ENCODE peak calls at places on chromosomes 7 and 10, in six cellular contexts. Q is neuronal stem cell, Z is IMR-90, C is trophoblast cell, N is H9, E is H1. W is an unnamed sample.

GRCh38 chr7:74269757-74270277 is 15.6 kb upstream of the RFC2 start:
- DNase-seq in Q (peak; percentile 61), Z (peak; percentile 74), C (peak; percentile 40), N (peak; percentile 90), E (peak; percentile 86), W (peak; percentile 78)

GRCh38 chr7:148909560-148909959 is 25.5 kb upstream of the EZH2 start:
- DNase-seq in Q (no peak), Z (no peak), C (peak; percentile 2), N (no peak), E (no peak), W (no peak)

GRCh38 chr10:28663576-28664368 is 13.5 kb upstream of the BAMBI start:
- DNase-seq in Q (peak; percentile 67), Z (peak; percentile 87), C (peak; percentile 76), N (peak; percentile 77), E (peak; percentile 73), W (peak; percentile 89)

GRCh38 chr10:6071181-6072175 is 9.3 kb upstream of the IL2RA start:
- DNase-seq in Q (no peak), Z (no peak), C (no peak), N (no peak), E (no peak), W (no peak)

GRCh38 chr10:11229893-11230292 is 212.2 kb downstream of the CELF2 start:
- DNase-seq in Q (no peak), Z (no peak), C (no peak), N (no peak), E (no peak), W (no peak)

GRCh38 chr10:77497748-77498147 is 139.9 kb downstream of the KCNMA1 start:
- DNase-seq in Q (no peak), Z (no peak), C (no peak), N (no peak), E (no peak), W (no peak)

GRCh38 chr7:723541-723940 is 3.0 kb upstream of the DNAAF5 start:
- DNase-seq in Q (no peak), Z (no peak), C (no peak), N (no peak), E (no peak), W (no peak)

GRCh38 chr10:78231930-78232329 is 198.3 kb downstream of the RPS24 start:
- DNase-seq in Q (no peak), Z (no peak), C (peak; percentile 13), N (peak; percentile 34), E (no peak), W (peak; percentile 22)

GRCh38 chr10:4546500-4546899 is 279.5 kb upstream of the AKR1E2 start:
- DNase-seq in Q (no peak), Z (peak; percentile 79), C (no peak), N (no peak), E (no peak), W (peak; percentile 56)

GRCh38 chr7:157527686-157528085 is 190.9 kb downstream of the DNAJB6 start:
- DNase-seq in Q (no peak), Z (no peak), C (no peak), N (peak; percentile 22), E (peak; percentile 39), W (no peak)

GRCh38 chr7:30413864-30414263 is 64.7 kb downstream of the NOD1 start:
- DNase-seq in Q (no peak), Z (no peak), C (no peak), N (no peak), E (peak; percentile 44), W (no peak)

GRCh38 chr7:19984231-19984632 is 210.8 kb upstream of the TMEM196 start:
- DNase-seq in Q (no peak), Z (no peak), C (no peak), N (peak; percentile 41), E (peak; percentile 63), W (no peak)

GRCh38 chr10:88995156-88995876 is 4.7 kb downstream of the FAS start:
- DNase-seq in Q (no peak), Z (no peak), C (no peak), N (no peak), E (no peak), W (no peak)

GRCh38 chr10:50552308-50552707 is 71.4 kb downstream of the SGMS1 start:
- DNase-seq in Q (no peak), Z (peak; percentile 96), C (no peak), N (no peak), E (no peak), W (peak; percentile 77)

GRCh38 chr10:97490592-97490991 is 7.6 kb downstream of the MMS19 start:
- DNase-seq in Q (no peak), Z (no peak), C (no peak), N (no peak), E (no peak), W (no peak)

GRCh38 chr10:107275806-107276205 is 111.3 kb upstream of the SORCS1 start:
- DNase-seq in Q (no peak), Z (no peak), C (no peak), N (no peak), E (no peak), W (no peak)

GRCh38 chr7:80791509-80791929 is 127.3 kb downstream of the SEMA3C start:
- DNase-seq in Q (no peak), Z (no peak), C (no peak), N (no peak), E (no peak), W (no peak)

GRCh38 chr10:63456437-63457210 is 9.2 kb downstream of the JMJD1C start:
- DNase-seq in Q (no peak), Z (peak; percentile 73), C (no peak), N (no peak), E (no peak), W (peak; percentile 73)

GRCh38 chr7:150451097-150451793 is 815 bp downstream of the GIMAP8 start:
- DNase-seq in Q (no peak), Z (no peak), C (no peak), N (no peak), E (no peak), W (no peak)

GRCh38 chr7:50022451-50022850 is 70.6 kb downstream of the ZPBP start:
- DNase-seq in Q (no peak), Z (no peak), C (no peak), N (no peak), E (no peak), W (no peak)

GRCh38 chr7:115293628-115294236 is 371.8 kb downstream of the MDFIC start:
- DNase-seq in Q (no peak), Z (peak; percentile 53), C (no peak), N (no peak), E (no peak), W (no peak)

GRCh38 chr7:2321020-2321419 is 6.8 kb upstream of the SNX8 start:
- DNase-seq in Q (no peak), Z (peak; percentile 22), C (no peak), N (peak; percentile 53), E (no peak), W (peak; percentile 35)

GRCh38 chr10:123640016-123640535 is 26.1 kb upstream of the GPR26 start:
- DNase-seq in Q (no peak), Z (no peak), C (no peak), N (peak; percentile 74), E (no peak), W (no peak)

GRCh38 chr10:64733980-64734379 is 1212.8 kb downstream of the REEP3 start:
- DNase-seq in Q (peak; percentile 8), Z (no peak), C (no peak), N (no peak), E (no peak), W (peak; percentile 53)

GRCh38 chr7:107857541-107857912 is 33.5 kb upstream of the DLD start:
- DNase-seq in Q (no peak), Z (peak; percentile 33), C (no peak), N (no peak), E (no peak), W (no peak)

DNA sequence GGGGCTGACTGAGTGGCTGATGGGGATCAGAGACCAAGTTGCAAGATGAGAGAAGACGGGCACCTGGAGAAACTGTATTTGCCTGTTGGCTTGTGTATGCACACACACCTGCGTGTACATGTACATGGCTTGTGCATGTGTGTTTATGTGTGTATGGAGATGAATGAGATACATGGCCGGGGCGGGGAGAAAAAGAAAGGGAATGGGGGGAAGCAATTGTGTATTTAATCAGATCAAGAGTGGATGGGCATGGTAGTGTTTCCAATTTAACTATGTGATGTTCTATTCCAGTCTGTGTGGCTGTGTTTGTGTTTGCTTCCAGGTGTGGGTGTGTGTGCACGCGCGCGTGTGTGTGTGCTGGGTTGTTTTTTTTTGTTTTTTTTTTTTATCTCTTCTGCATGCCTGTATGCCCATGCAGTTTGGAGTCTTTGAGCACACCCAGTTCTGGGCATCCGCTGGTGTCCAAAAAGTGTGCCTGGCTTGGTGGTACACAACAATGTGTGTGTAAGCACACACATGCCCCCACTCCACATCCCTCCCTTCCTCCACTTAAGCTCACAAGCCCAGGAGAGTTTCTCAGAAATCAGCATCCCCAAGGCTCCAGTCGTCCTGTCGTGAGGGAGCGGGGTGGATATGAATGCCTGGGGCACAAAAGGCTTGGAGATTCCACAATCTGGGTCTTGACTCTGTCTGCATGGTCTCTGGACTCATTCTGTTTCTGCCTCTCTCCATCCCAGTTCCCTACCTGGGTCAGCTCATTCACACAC is 2.5 kb upstream of the VGF start:
- DNase-seq in Q (no peak), Z (no peak), C (no peak), N (no peak), E (no peak), W (no peak)
- H3K14ac ChIP-seq in Q (no peak overlapping the region), Z (no peak overlapping the region), C (no peak overlapping the region), N (no peak overlapping the region), E (no peak overlapping the region), W (no peak overlapping the region)

GRCh38 chr10:75102830-75103673 is 8.4 kb upstream of the SAMD8 start:
- DNase-seq in Q (no peak), Z (no peak), C (no peak), N (no peak), E (no peak), W (no peak)

GRCh38 chr10:75101416-75102251 is 9.8 kb upstream of the SAMD8 start:
- DNase-seq in Q (no peak), Z (no peak), C (no peak), N (no peak), E (no peak), W (no peak)

GRCh38 chr10:75098902-75099673 is 12.4 kb upstream of the SAMD8 start:
- DNase-seq in Q (no peak), Z (no peak), C (no peak), N (no peak), E (no peak), W (no peak)

GRCh38 chr10:75099952-75100763 is 11.3 kb upstream of the SAMD8 start:
- DNase-seq in Q (peak; percentile 82), Z (peak; percentile 52), C (peak; percentile 59), N (peak; percentile 92), E (peak; percentile 99), W (peak; percentile 63)

GRCh38 chr10:75100764-75101291 is 10.6 kb upstream of the SAMD8 start:
- DNase-seq in Q (no peak), Z (no peak), C (no peak), N (no peak), E (no peak), W (no peak)
- H3K14ac ChIP-seq in Q (no peak overlapping the region), Z (no peak overlapping the region), C (no peak overlapping the region), N (peak overlapping the region; percentile 16), E (no peak overlapping the region), W (no peak overlapping the region)

DNA sequence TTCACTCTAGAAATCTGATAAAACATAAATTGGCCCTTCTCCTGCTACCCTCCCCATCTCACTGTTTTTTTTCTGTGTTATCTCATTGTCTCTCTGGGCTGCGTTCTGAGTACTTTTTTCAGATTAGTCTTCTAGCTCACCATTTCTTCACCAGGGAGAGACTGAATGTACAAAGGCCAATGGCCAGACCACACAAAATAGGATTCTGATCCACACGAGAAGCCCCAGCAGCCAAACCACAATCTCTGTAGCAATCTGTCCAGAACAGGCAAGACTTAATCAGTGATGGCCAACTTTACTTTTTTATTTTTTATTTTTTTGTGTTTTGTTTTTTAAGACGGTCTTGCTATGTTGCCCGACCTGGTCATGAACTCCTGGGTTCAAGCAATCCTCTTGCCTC is 55.9 kb upstream of the PAPSS2 start:
- DNase-seq in Q (no peak), Z (no peak), C (no peak), N (no peak), E (no peak), W (no peak)
- H3K14ac ChIP-seq in Q (no peak overlapping the region), Z (no peak overlapping the region), C (no peak overlapping the region), N (no peak overlapping the region), E (no peak overlapping the region), W (no peak overlapping the region)

GRCh38 chr7:36746347-36746746 is 22.1 kb upstream of the AOAH start:
- DNase-seq in Q (no peak), Z (peak; percentile 2), C (no peak), N (no peak), E (no peak), W (peak; percentile 2)
- H3K14ac ChIP-seq in Q (no peak overlapping the region), Z (no peak overlapping the region), C (no peak overlapping the region), N (no peak overlapping the region), E (no peak overlapping the region), W (no peak overlapping the region)